ENCODE peak calls at places on chromosomes 7 and 10, in seven cellular contexts. N is endothelial cell of umbilical vein, H is dorsolateral prefrontal cortex, C is neural crest cell, D is GF-D8, I is astrocyte of the cerebellum, J is iris pigment epithelial cell. G is an unnamed sample.

GRCh38 chr10:42691361-42692120 is 53.2 kb upstream of the ZNF33B start:
- DNase-seq in D (no peak), H (no peak), I (no peak), N (no peak), C (no peak), J (no peak), G (no peak)

GRCh38 chr10:69344591-69345244 is 66.4 kb downstream of the HK1 start:
- DNase-seq in I (no peak), D (no peak), H (no peak), J (no peak), C (no peak), N (no peak), G (no peak)

GRCh38 chr7:117750612-117751563 is 122.4 kb downstream of the CTTNBP2 start:
- DNase-seq in D (no peak), J (peak; percentile 29), H (no peak), N (peak; percentile 21), C (no peak), I (peak; percentile 28), G (no peak)

GRCh38 chr10:17787087-17787942 is 21.8 kb upstream of the MRC1 start:
- DNase-seq in J (peak; percentile 98), N (peak; percentile 43), D (no peak), I (peak; percentile 96), H (no peak), C (no peak), G (no peak)

GRCh38 chr7:46215987-46216567 is 295.0 kb upstream of the IGFBP3 start:
- DNase-seq in N (no peak), C (peak; percentile 28), I (no peak), H (no peak), D (no peak), J (no peak), G (no peak)

GRCh38 chr10:5476918-5477525 is 22.3 kb downstream of the CALML5 start:
- DNase-seq in C (no peak), J (peak; percentile 84), H (no peak), I (no peak), D (no peak), N (no peak), G (no peak)

GRCh38 chr10:48526371-48526821 is 78.5 kb downstream of the ARHGAP22 start:
- DNase-seq in D (no peak), J (peak; percentile 75), H (no peak), C (no peak), I (peak; percentile 90), N (peak; percentile 75), G (no peak)

GRCh38 chr10:5812283-5813090 is 747 bp downstream of the GDI2 start:
- DNase-seq in I (no peak), H (peak; percentile 22), N (peak; percentile 43), J (no peak), D (no peak), C (peak; percentile 30), G (no peak)

GRCh38 chr7:101164071-101164840 is 1.1 kb downstream of the VGF start:
- DNase-seq in C (peak; percentile 49), N (peak; percentile 38), D (no peak), H (no peak), I (no peak), J (peak; percentile 77), G (no peak)

GRCh38 chr7:141014091-141014490 is 661 bp downstream of the MRPS33 start:
- DNase-seq in N (no peak), C (no peak), D (no peak), J (peak; percentile 6), H (no peak), I (peak; percentile 8), G (no peak)

GRCh38 chr7:66452165-66452564 is 176.5 kb upstream of the KCTD7 start:
- DNase-seq in J (peak; percentile 28), I (peak; percentile 44), D (no peak), H (no peak), C (no peak), N (no peak), G (no peak)

GRCh38 chr10:79342811-79343541 is 4.3 kb upstream of the PPIF start:
- DNase-seq in H (no peak), D (no peak), J (no peak), N (no peak), C (no peak), I (no peak), G (no peak)

GRCh38 chr7:5439572-5440496 is 16.2 kb upstream of the TNRC18 start:
- DNase-seq in J (no peak), I (no peak), H (no peak), D (no peak), N (no peak), C (no peak), G (no peak)

GRCh38 chr10:77532068-77532467 is 105.5 kb downstream of the KCNMA1 start:
- DNase-seq in I (no peak), C (no peak), H (no peak), N (no peak), J (peak; percentile 28), D (no peak), G (no peak)

GRCh38 chr7:74627699-74628411 is 29.7 kb upstream of the GTF2I start:
- DNase-seq in H (no peak), N (no peak), C (no peak), D (no peak), I (no peak), J (peak; percentile 44), G (no peak)

GRCh38 chr10:113958631-113959382 is 84.9 kb upstream of the ADRB1 start:
- DNase-seq in H (no peak), C (no peak), J (peak; percentile 92), N (peak; percentile 14), D (no peak), I (peak; percentile 83), G (no peak)

GRCh38 chr10:103986360-103986759 is 19.4 kb downstream of the SLK start:
- DNase-seq in D (no peak), I (no peak), H (no peak), N (no peak), C (no peak), J (peak; percentile 23), G (no peak)

GRCh38 chr7:87510430-87510875 is 35.0 kb upstream of the ABCB4 start:
- DNase-seq in I (no peak), N (no peak), H (no peak), J (no peak), C (no peak), D (no peak), G (no peak)

GRCh38 chr10:110535958-110536891 is 31.3 kb upstream of the SMC3 start:
- DNase-seq in I (peak; percentile 47), J (peak; percentile 93), C (no peak), N (peak; percentile 44), H (no peak), D (no peak), G (no peak)

GRCh38 chr10:77416327-77417135 is 221.1 kb downstream of the KCNMA1 start:
- DNase-seq in C (no peak), I (peak; percentile 76), J (peak; percentile 79), D (no peak), N (no peak), H (no peak), G (no peak)

GRCh38 chr7:5692845-5693278 is 88.6 kb downstream of the RNF216 start:
- DNase-seq in H (no peak), J (peak; percentile 59), I (no peak), D (no peak), C (no peak), N (peak; percentile 74), G (no peak)

GRCh38 chr10:68095176-68095575 is 14.1 kb upstream of the MYPN start:
- DNase-seq in N (no peak), H (no peak), C (no peak), I (no peak), D (no peak), J (peak; percentile 73), G (no peak)

GRCh38 chr10:101172741-101173140 is 41.6 kb downstream of the TLX1 start:
- DNase-seq in C (no peak), D (no peak), I (no peak), N (no peak), J (no peak), H (no peak), G (no peak)

GRCh38 chr7:124649397-124650029 is 116.1 kb downstream of the GPR37 start:
- DNase-seq in H (no peak), J (no peak), N (no peak), I (no peak), C (no peak), D (no peak), G (no peak)

GRCh38 chr10:133160813-133161471 is 923 bp downstream of the KNDC1 start:
- DNase-seq in N (no peak), C (no peak), I (no peak), H (no peak), J (no peak), D (no peak), G (no peak)

GRCh38 chr7:136030867-136031318 is 53.7 kb upstream of the MTPN start:
- DNase-seq in D (no peak), I (no peak), C (no peak), H (no peak), N (no peak), J (no peak), G (no peak)

GRCh38 chr7:32221756-32222155 is 151.5 kb upstream of the PDE1C start:
- DNase-seq in I (no peak), N (no peak), J (no peak), H (no peak), C (no peak), D (no peak), G (no peak)

GRCh38 chr7:76048668-76048988 is 722 bp downstream of the MDH2 start:
- DNase-seq in I (no peak), H (no peak), N (no peak), C (no peak), J (no peak), D (no peak), G (no peak)

GRCh38 chr10:24727811-24728210 is 4.1 kb upstream of the ARHGAP21 start:
- DNase-seq in N (no peak), J (no peak), H (no peak), C (no peak), D (no peak), I (no peak), G (no peak)

GRCh38 chr10:87750001-87750651 is 67.9 kb downstream of the ATAD1 start:
- DNase-seq in H (no peak), D (no peak), J (peak; percentile 78), I (peak; percentile 52), N (no peak), C (no peak), G (no peak)

GRCh38 chr10:124722812-124723783 is 21.1 kb downstream of the FAM53B start:
- DNase-seq in D (peak; percentile 11), N (peak; percentile 49), C (no peak), J (no peak), I (no peak), H (no peak), G (no peak)

GRCh38 chr7:122886357-122887081 is at the start of gene CADPS2:
- DNase-seq in N (peak; percentile 92), H (peak; percentile 40), J (peak; percentile 91), D (no peak), I (peak; percentile 68), C (peak; percentile 67), G (no peak)

GRCh38 chr10:56622335-56622973 is 261.4 kb upstream of the ZWINT start:
- DNase-seq in J (no peak), N (no peak), I (no peak), C (no peak), D (no peak), H (no peak), G (no peak)